ENCODE peak calls at places on chromosomes 12 and 14, in four cellular contexts. V is H54; K is stimulated activated CD4-positive, alpha-beta T cell treated with anti-CD3 and anti-CD28 coated beads, Interleukin-4, amount 100 ng/mL, for 4 hours; Z is A172. T is an unnamed sample.
A peak's percentile ranks its signal among the peaks of the same experiment; 100 is the strongest.

GRCh38 chr12:85369365-85370154 is 89.5 kb downstream of the ALX1 start:
- DNase-seq in V (no peak), K (no peak), Z (no peak), T (no peak)

GRCh38 chr12:67354322-67354721 is 85.2 kb downstream of the CAND1 start:
- DNase-seq in V (no peak), K (no peak), Z (no peak), T (no peak)

GRCh38 chr14:60061371-60061770 is 30.4 kb upstream of the PCNX4 start:
- DNase-seq in V (no peak), K (no peak), Z (peak; percentile 36), T (no peak)

GRCh38 chr12:7951671-7952070 is 15.7 kb upstream of the SLC2A3 start:
- DNase-seq in V (no peak), K (no peak), Z (no peak), T (no peak)

GRCh38 chr14:100581228-100582145 is 5.7 kb downstream of the BEGAIN start:
- DNase-seq in V (no peak), K (no peak), Z (no peak), T (no peak)

GRCh38 chr12:130401703-130402102 is 64.0 kb downstream of the PIWIL1 start:
- DNase-seq in V (no peak), K (no peak), Z (no peak), T (no peak)

GRCh38 chr12:45259732-45260480 is 44.0 kb downstream of the ANO6 start:
- DNase-seq in V (no peak), K (no peak), Z (no peak), T (no peak)

GRCh38 chr12:71780207-71780822 is 25.7 kb downstream of the RAB21 start:
- DNase-seq in V (no peak), K (peak; percentile 23), Z (peak; percentile 10), T (peak; percentile 30)

GRCh38 chr12:59093090-59093489 is 172.8 kb upstream of the LRIG3 start:
- DNase-seq in V (no peak), K (no peak), Z (no peak), T (no peak)

GRCh38 chr12:26971963-26972362 is 33.7 kb downstream of the FGFR1OP2 start:
- DNase-seq in V (no peak), K (peak; percentile 60), Z (no peak), T (no peak)

GRCh38 chr12:92469837-92470236 is 233.0 kb upstream of the PLEKHG7 start:
- DNase-seq in V (no peak), K (no peak), Z (no peak), T (no peak)

GRCh38 chr12:81261508-81262207 is 183.8 kb downstream of the ACSS3 start:
- DNase-seq in V (no peak), K (no peak), Z (no peak), T (no peak)

GRCh38 chr12:44875954-44876553 is at the start of gene NELL2:
- DNase-seq in V (no peak), K (peak; percentile 62), Z (no peak), T (no peak)

GRCh38 chr14:104297313-104297704 is 158.9 kb downstream of the KIF26A start:
- DNase-seq in V (no peak), K (no peak), Z (no peak), T (no peak)

GRCh38 chr12:131568336-131568735 is 142.6 kb upstream of the SFSWAP start:
- DNase-seq in V (no peak), K (no peak), Z (no peak), T (no peak)

GRCh38 chr14:22886500-22887259 is 3.7 kb downstream of the REM2 start:
- DNase-seq in V (no peak), K (peak; percentile 68), Z (no peak), T (no peak)

GRCh38 chr14:89801128-89801527 is 153.4 kb downstream of the EFCAB11 start:
- DNase-seq in V (no peak), K (no peak), Z (no peak), T (no peak)

GRCh38 chr14:63773504-63773903 is 45.6 kb upstream of the SGPP1 start:
- DNase-seq in V (no peak), K (no peak), Z (no peak), T (peak; percentile 61)

GRCh38 chr12:8483081-8483479 is 27.3 kb downstream of the CLEC6A start:
- DNase-seq in V (no peak), K (no peak), Z (no peak), T (no peak)

GRCh38 chr12:109923038-109923437 is 23.0 kb downstream of the TCHP start:
- DNase-seq in V (no peak), K (no peak), Z (no peak), T (no peak)

GRCh38 chr12:52175411-52176350 is 16.1 kb downstream of the KRT80 start:
- DNase-seq in V (no peak), K (no peak), Z (peak; percentile 81), T (no peak)

GRCh38 chr14:87254331-87254730 is 738.7 kb downstream of the GALC start:
- DNase-seq in V (no peak), K (no peak), Z (no peak), T (no peak)

GRCh38 chr12:27123642-27124041 is 41.3 kb upstream of the C12orf71 start:
- DNase-seq in V (no peak), K (no peak), Z (no peak), T (peak; percentile 25)

GRCh38 chr12:13536219-13536910 is 339.8 kb downstream of the EMP1 start:
- DNase-seq in V (no peak), K (no peak), Z (no peak), T (no peak)

GRCh38 chr12:12715459-12716150 is 1.6 kb upstream of the CDKN1B start:
- DNase-seq in V (no peak), K (no peak), Z (no peak), T (no peak)

GRCh38 chr12:47124451-47124850 is 44.7 kb upstream of the AMIGO2 start:
- DNase-seq in V (no peak), K (no peak), Z (peak; percentile 19), T (no peak)

GRCh38 chr12:68976304-68976915 is 43.4 kb upstream of the CPM start:
- DNase-seq in V (no peak), K (no peak), Z (no peak), T (no peak)

GRCh38 chr12:95487024-95487423 is 13.1 kb downstream of the METAP2 start:
- DNase-seq in V (no peak), K (no peak), Z (no peak), T (no peak)

GRCh38 chr12:53004178-53004577 is 2.1 kb upstream of the EIF4B start:
- DNase-seq in V (no peak), K (no peak), Z (peak; percentile 48), T (no peak)

GRCh38 chr14:93049295-93049694 is 66.4 kb downstream of the ITPK1 start:
- DNase-seq in V (no peak), K (no peak), Z (no peak), T (no peak)

GRCh38 chr12:51721281-51721940 is 127.1 kb downstream of the FIGNL2 start:
- DNase-seq in V (no peak), K (peak; percentile 13), Z (no peak), T (no peak)

GRCh38 chr14:35347323-35348043 is 55.3 kb downstream of the PSMA6 start:
- DNase-seq in V (no peak), K (no peak), Z (no peak), T (no peak)

GRCh38 chr12:103495158-103495782 is 498 bp downstream of the C12orf42 start:
- DNase-seq in V (no peak), K (peak; percentile 71), Z (no peak), T (no peak)

GRCh38 chr12:87995581-87996178 is 33.5 kb downstream of the C12orf50 start:
- DNase-seq in V (peak; percentile 8), K (peak; percentile 2), Z (peak; percentile 63), T (peak; percentile 53)

GRCh38 chr12:49873361-49873934 is 30.3 kb downstream of the FAIM2 start:
- DNase-seq in V (no peak), K (no peak), Z (no peak), T (no peak)

GRCh38 chr12:27233814-27234213 is 10.3 kb upstream of the STK38L start:
- DNase-seq in V (no peak), K (no peak), Z (no peak), T (no peak)